ENCODE peak calls at places on chromosome 19, in four cellular contexts. One of them, this sample, is unnamed.
A peak's percentile ranks its signal among the peaks of the same experiment; 100 is the strongest.

GRCh38 chr19:44498988-44499387 is 1.3 kb downstream of the ZNF180 start:
- DNase-seq in colonic mucosa: no peak
- DNase-seq in gastrocnemius medialis: no peak
- DNase-seq in mesendoderm: no peak
- DNase-seq in this sample: no peak

GRCh38 chr19:30252214-30252613 is 120.0 kb upstream of the ZNF536 start:
- DNase-seq in colonic mucosa: no peak
- DNase-seq in gastrocnemius medialis: no peak
- DNase-seq in mesendoderm: no peak
- DNase-seq in this sample: no peak

GRCh38 chr19:53865918-53866696 is 1.6 kb upstream of the MYADM start:
- DNase-seq in colonic mucosa: peak; percentile 82
- DNase-seq in gastrocnemius medialis: peak; percentile 54
- DNase-seq in mesendoderm: peak; percentile 86
- DNase-seq in this sample: peak; percentile 89

GRCh38 chr19:2650515-2650914 is 52.0 kb downstream of the GNG7 start:
- DNase-seq in colonic mucosa: no peak
- DNase-seq in gastrocnemius medialis: no peak
- DNase-seq in mesendoderm: no peak
- DNase-seq in this sample: no peak

GRCh38 chr19:6393982-6394412 is 1.0 kb upstream of the GTF2F1 start:
- DNase-seq in colonic mucosa: no peak
- DNase-seq in gastrocnemius medialis: no peak
- DNase-seq in mesendoderm: no peak
- DNase-seq in this sample: no peak

GRCh38 chr19:48970139-48970766 is 5.1 kb downstream of the FTL start:
- DNase-seq in colonic mucosa: no peak
- DNase-seq in gastrocnemius medialis: no peak
- DNase-seq in mesendoderm: no peak
- DNase-seq in this sample: no peak

GRCh38 chr19:1441022-1441426 is 2.8 kb downstream of the RPS15 start:
- DNase-seq in colonic mucosa: no peak
- DNase-seq in gastrocnemius medialis: no peak
- DNase-seq in mesendoderm: no peak
- DNase-seq in this sample: no peak

GRCh38 chr19:13461536-13461935 is 44.7 kb downstream of the CACNA1A start:
- DNase-seq in colonic mucosa: no peak
- DNase-seq in gastrocnemius medialis: no peak
- DNase-seq in mesendoderm: no peak
- DNase-seq in this sample: no peak

GRCh38 chr19:6045108-6045507 is 65.2 kb downstream of the RFX2 start:
- DNase-seq in colonic mucosa: no peak
- DNase-seq in gastrocnemius medialis: no peak
- DNase-seq in mesendoderm: no peak
- DNase-seq in this sample: no peak

GRCh38 chr19:2500861-2501260 is 24.9 kb downstream of the GADD45B start:
- DNase-seq in colonic mucosa: no peak
- DNase-seq in gastrocnemius medialis: peak; percentile 53
- DNase-seq in mesendoderm: no peak
- DNase-seq in this sample: no peak

GRCh38 chr19:57210381-57210780 is 19.1 kb downstream of the ZNF264 start:
- DNase-seq in colonic mucosa: no peak
- DNase-seq in gastrocnemius medialis: no peak
- DNase-seq in mesendoderm: no peak
- DNase-seq in this sample: no peak

GRCh38 chr19:676343-677105 is at the start of gene FSTL3:
- DNase-seq in colonic mucosa: no peak
- DNase-seq in gastrocnemius medialis: no peak
- DNase-seq in mesendoderm: no peak
- DNase-seq in this sample: peak; percentile 58

GRCh38 chr19:31503211-31503610 is 154.0 kb upstream of the TSHZ3 start:
- DNase-seq in colonic mucosa: no peak
- DNase-seq in gastrocnemius medialis: no peak
- DNase-seq in mesendoderm: no peak
- DNase-seq in this sample: no peak

GRCh38 chr19:1811942-1812425 is at the start of gene ATP8B3:
- DNase-seq in colonic mucosa: no peak
- DNase-seq in gastrocnemius medialis: no peak
- DNase-seq in mesendoderm: no peak
- DNase-seq in this sample: no peak

GRCh38 chr19:40205760-40206159 is 12.4 kb downstream of the TTC9B start:
- DNase-seq in colonic mucosa: no peak
- DNase-seq in gastrocnemius medialis: no peak
- DNase-seq in mesendoderm: no peak
- DNase-seq in this sample: no peak

GRCh38 chr19:55341191-55342043 is 1.7 kb downstream of the KMT5C start:
- DNase-seq in colonic mucosa: peak; percentile 87
- DNase-seq in gastrocnemius medialis: peak; percentile 47
- DNase-seq in mesendoderm: peak; percentile 91
- DNase-seq in this sample: peak; percentile 76

GRCh38 chr19:48638831-48639381 is 1.7 kb upstream of the DBP start:
- DNase-seq in colonic mucosa: peak; percentile 41
- DNase-seq in gastrocnemius medialis: peak; percentile 46
- DNase-seq in mesendoderm: no peak
- DNase-seq in this sample: peak; percentile 58

GRCh38 chr19:58559275-58560006 is 1.0 kb upstream of the UBE2M start:
- DNase-seq in colonic mucosa: peak; percentile 94
- DNase-seq in gastrocnemius medialis: peak; percentile 92
- DNase-seq in mesendoderm: peak; percentile 96
- DNase-seq in this sample: peak; percentile 96

GRCh38 chr19:45090034-45090433 is 2.9 kb upstream of the PPP1R37 start:
- DNase-seq in colonic mucosa: no peak
- DNase-seq in gastrocnemius medialis: no peak
- DNase-seq in mesendoderm: peak; percentile 84
- DNase-seq in this sample: no peak

GRCh38 chr19:14530505-14530904 is 1.1 kb downstream of the TECR start:
- DNase-seq in colonic mucosa: no peak
- DNase-seq in gastrocnemius medialis: no peak
- DNase-seq in mesendoderm: no peak
- DNase-seq in this sample: no peak

GRCh38 chr19:41774515-41774980 is 19.2 kb downstream of the CEACAM6 start:
- DNase-seq in colonic mucosa: peak; percentile 88
- DNase-seq in gastrocnemius medialis: no peak
- DNase-seq in mesendoderm: no peak
- DNase-seq in this sample: no peak

GRCh38 chr19:18379803-18380747 is 5.9 kb upstream of the GDF15 start:
- DNase-seq in colonic mucosa: peak; percentile 94
- DNase-seq in gastrocnemius medialis: peak; percentile 91
- DNase-seq in mesendoderm: peak; percentile 83
- DNase-seq in this sample: peak; percentile 95

GRCh38 chr19:37933965-37934364 is 27.0 kb downstream of the SIPA1L3 start:
- DNase-seq in colonic mucosa: no peak
- DNase-seq in gastrocnemius medialis: peak; percentile 30
- DNase-seq in mesendoderm: peak; percentile 41
- DNase-seq in this sample: peak; percentile 75

GRCh38 chr19:1794424-1795185 is 17.5 kb downstream of the ATP8B3 start:
- DNase-seq in colonic mucosa: no peak
- DNase-seq in gastrocnemius medialis: no peak
- DNase-seq in mesendoderm: peak; percentile 46
- DNase-seq in this sample: no peak

GRCh38 chr19:33434886-33435705 is 61.6 kb downstream of the CEBPG start:
- DNase-seq in colonic mucosa: no peak
- DNase-seq in gastrocnemius medialis: no peak
- DNase-seq in mesendoderm: peak; percentile 7
- DNase-seq in this sample: peak; percentile 38

GRCh38 chr19:6694147-6694815 is 24.3 kb upstream of the TNFSF14 start:
- DNase-seq in colonic mucosa: no peak
- DNase-seq in gastrocnemius medialis: no peak
- DNase-seq in mesendoderm: peak; percentile 35
- DNase-seq in this sample: no peak

GRCh38 chr19:35053667-35054293 is 12.3 kb downstream of the HPN start:
- DNase-seq in colonic mucosa: no peak
- DNase-seq in gastrocnemius medialis: peak; percentile 12
- DNase-seq in mesendoderm: no peak
- DNase-seq in this sample: no peak

GRCh38 chr19:16522559-16523377 is 19.5 kb downstream of the CHERP start:
- DNase-seq in colonic mucosa: no peak
- DNase-seq in gastrocnemius medialis: no peak
- DNase-seq in mesendoderm: no peak
- DNase-seq in this sample: no peak
- H3K36me3 ChIP-seq in colonic mucosa: peaks cover 33% of the 10 kb centered on the region
- H3K36me3 ChIP-seq in gastrocnemius medialis: no peaks in the 10 kb centered on the region
- H3K36me3 ChIP-seq in mesendoderm: peaks cover 22% of the 10 kb centered on the region
- H3K36me3 ChIP-seq in this sample: peaks cover 16% of the 10 kb centered on the region

DNA sequence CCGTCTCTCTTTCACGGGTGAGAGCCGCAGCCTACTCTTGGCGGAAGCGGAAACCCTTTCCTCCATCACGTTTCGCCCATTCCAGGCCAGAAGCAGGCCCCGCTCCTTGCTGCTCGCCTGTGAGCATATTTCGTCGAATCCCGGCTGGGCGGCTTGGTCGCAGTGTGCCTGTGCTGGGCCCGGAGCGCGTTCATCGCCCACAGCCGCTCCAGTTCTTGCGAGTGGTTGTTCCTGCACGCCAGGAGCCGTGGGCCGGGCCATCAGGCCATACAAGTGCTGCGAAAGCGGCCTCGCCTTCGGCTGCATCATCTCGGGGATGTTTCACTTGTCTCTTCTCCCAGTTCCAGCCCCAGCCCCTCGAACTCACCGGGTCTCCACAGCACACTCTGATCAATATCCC is 65.0 kb downstream of the ZNF627 start:
- DNase-seq in colonic mucosa: no peak
- DNase-seq in gastrocnemius medialis: no peak
- DNase-seq in mesendoderm: no peak
- DNase-seq in this sample: no peak
- H3K4me1 ChIP-seq in colonic mucosa: no peaks in the 10 kb centered on the region
- H3K4me1 ChIP-seq in gastrocnemius medialis: no peaks in the 10 kb centered on the region
- H3K4me1 ChIP-seq in mesendoderm: no peaks in the 10 kb centered on the region
- H3K4me1 ChIP-seq in this sample: no peaks in the 10 kb centered on the region

GRCh38 chr19:4705413-4706131 is 18.1 kb downstream of the DPP9 start:
- DNase-seq in colonic mucosa: peak; percentile 58
- DNase-seq in gastrocnemius medialis: no peak
- DNase-seq in mesendoderm: no peak
- DNase-seq in this sample: no peak

GRCh38 chr19:4707956-4708650 is 15.5 kb downstream of the DPP9 start:
- DNase-seq in colonic mucosa: no peak
- DNase-seq in gastrocnemius medialis: peak; percentile 83
- DNase-seq in mesendoderm: no peak
- DNase-seq in this sample: peak; percentile 66

GRCh38 chr19:4710281-4710600 is 13.4 kb downstream of the DPP9 start:
- DNase-seq in colonic mucosa: no peak
- DNase-seq in gastrocnemius medialis: peak; percentile 69
- DNase-seq in mesendoderm: no peak
- DNase-seq in this sample: no peak

GRCh38 chr19:4709440-4710280 is 14.0 kb downstream of the DPP9 start:
- DNase-seq in colonic mucosa: no peak
- DNase-seq in gastrocnemius medialis: peak; percentile 65
- DNase-seq in mesendoderm: no peak
- DNase-seq in this sample: peak; percentile 82

DNA sequence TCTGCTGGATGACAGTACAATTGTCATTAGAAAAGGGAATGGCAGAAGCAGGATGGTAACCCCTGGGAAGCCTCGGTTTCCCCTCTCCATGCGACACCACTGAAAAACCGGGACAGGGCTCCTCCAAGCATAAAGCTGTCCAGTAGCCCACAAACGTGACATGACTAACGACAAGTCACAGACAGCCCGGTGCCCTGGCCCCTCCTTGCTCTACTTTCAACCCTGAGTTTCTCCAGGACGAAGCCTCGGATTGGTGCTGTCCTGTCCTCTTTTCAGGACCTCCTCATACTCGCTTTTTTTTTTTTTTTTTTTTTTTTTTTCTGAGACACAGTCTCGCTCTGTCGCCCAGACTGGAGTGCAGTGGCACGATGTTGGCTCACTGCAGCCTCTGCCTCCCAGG is 16.3 kb downstream of the DPP9 start:
- DNase-seq in colonic mucosa: no peak
- DNase-seq in gastrocnemius medialis: peak; percentile 69
- DNase-seq in mesendoderm: no peak
- DNase-seq in this sample: no peak
- H3K36me3 ChIP-seq in colonic mucosa: peaks cover 19% of the 10 kb centered on the region
- H3K36me3 ChIP-seq in gastrocnemius medialis: no peaks in the 10 kb centered on the region
- H3K36me3 ChIP-seq in mesendoderm: peaks cover 8% of the 10 kb centered on the region
- H3K36me3 ChIP-seq in this sample: peaks cover 6% of the 10 kb centered on the region

GRCh38 chr19:28290963-28291657 is 921.8 kb downstream of the UQCRFS1 start:
- DNase-seq in colonic mucosa: no peak
- DNase-seq in gastrocnemius medialis: no peak
- DNase-seq in mesendoderm: peak; percentile 56
- DNase-seq in this sample: no peak

GRCh38 chr19:28292822-28293500 is 920.0 kb downstream of the UQCRFS1 start:
- DNase-seq in colonic mucosa: no peak
- DNase-seq in gastrocnemius medialis: no peak
- DNase-seq in mesendoderm: peak; percentile 84
- DNase-seq in this sample: no peak

GRCh38 chr19:28291874-28292273 is 921.1 kb downstream of the UQCRFS1 start:
- DNase-seq in colonic mucosa: no peak
- DNase-seq in gastrocnemius medialis: no peak
- DNase-seq in mesendoderm: no peak
- DNase-seq in this sample: no peak

GRCh38 chr19:28294395-28294794 is 918.6 kb downstream of the UQCRFS1 start:
- DNase-seq in colonic mucosa: peak; percentile 44
- DNase-seq in gastrocnemius medialis: no peak
- DNase-seq in mesendoderm: peak; percentile 41
- DNase-seq in this sample: no peak

GRCh38 chr19:28293685-28294084 is 919.3 kb downstream of the UQCRFS1 start:
- DNase-seq in colonic mucosa: no peak
- DNase-seq in gastrocnemius medialis: no peak
- DNase-seq in mesendoderm: no peak
- DNase-seq in this sample: no peak
- H3K4me1 ChIP-seq in colonic mucosa: peaks cover 7% of the 10 kb centered on the region
- H3K4me1 ChIP-seq in gastrocnemius medialis: no peaks in the 10 kb centered on the region
- H3K4me1 ChIP-seq in mesendoderm: peaks cover 16% of the 10 kb centered on the region
- H3K4me1 ChIP-seq in this sample: no peaks in the 10 kb centered on the region

GRCh38 chr19:46654621-46655152 is 6.3 kb downstream of the DACT3 start:
- DNase-seq in colonic mucosa: no peak
- DNase-seq in gastrocnemius medialis: no peak
- DNase-seq in mesendoderm: peak; percentile 44
- DNase-seq in this sample: no peak
- H3K36me3 ChIP-seq in colonic mucosa: no peaks in the 10 kb centered on the region
- H3K36me3 ChIP-seq in gastrocnemius medialis: no peaks in the 10 kb centered on the region
- H3K36me3 ChIP-seq in mesendoderm: no peaks in the 10 kb centered on the region
- H3K36me3 ChIP-seq in this sample: no peaks in the 10 kb centered on the region

DNA sequence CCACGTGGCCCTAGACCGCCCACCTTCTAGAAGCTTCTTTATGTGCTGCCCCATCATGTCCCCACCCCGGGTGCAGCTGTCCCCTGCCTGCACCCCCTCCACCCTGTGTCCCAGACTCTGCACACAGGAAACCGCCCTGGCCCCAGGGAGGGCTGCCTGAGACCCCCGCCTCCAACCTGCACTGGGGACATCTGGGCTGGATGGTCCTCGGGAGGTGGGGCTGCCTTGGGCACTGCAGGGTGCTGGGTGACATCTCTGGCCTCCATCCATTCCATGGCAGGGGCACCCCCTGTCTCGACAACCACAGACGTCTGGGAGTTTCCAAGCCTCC is 17.8 kb upstream of the ZBTB7A start:
- DNase-seq in colonic mucosa: no peak
- DNase-seq in gastrocnemius medialis: no peak
- DNase-seq in mesendoderm: no peak
- DNase-seq in this sample: no peak
- H3K4me1 ChIP-seq in colonic mucosa: peaks cover 26% of the 10 kb centered on the region
- H3K4me1 ChIP-seq in gastrocnemius medialis: peaks cover 4% of the 10 kb centered on the region
- H3K4me1 ChIP-seq in mesendoderm: no peaks in the 10 kb centered on the region
- H3K4me1 ChIP-seq in this sample: no peaks in the 10 kb centered on the region

GRCh38 chr19:50419022-50419579 is 363 bp downstream of the SPIB start:
- DNase-seq in colonic mucosa: no peak
- DNase-seq in gastrocnemius medialis: no peak
- DNase-seq in mesendoderm: no peak
- DNase-seq in this sample: no peak
- H3K36me3 ChIP-seq in colonic mucosa: no peaks in the 10 kb centered on the region
- H3K36me3 ChIP-seq in gastrocnemius medialis: no peaks in the 10 kb centered on the region
- H3K36me3 ChIP-seq in mesendoderm: no peaks in the 10 kb centered on the region
- H3K36me3 ChIP-seq in this sample: no peaks in the 10 kb centered on the region

GRCh38 chr19:19385900-19386339 is 19.6 kb upstream of the GATAD2A start:
- DNase-seq in colonic mucosa: no peak
- DNase-seq in gastrocnemius medialis: no peak
- DNase-seq in mesendoderm: peak; percentile 73
- DNase-seq in this sample: no peak
- H3K4me1 ChIP-seq in colonic mucosa: peaks cover 26% of the 10 kb centered on the region
- H3K4me1 ChIP-seq in gastrocnemius medialis: peaks cover 39% of the 10 kb centered on the region
- H3K4me1 ChIP-seq in mesendoderm: peaks cover 3% of the 10 kb centered on the region
- H3K4me1 ChIP-seq in this sample: peaks cover 43% of the 10 kb centered on the region